ENCODE peak calls at places on chromosomes 12 and 14, in six cellular contexts. X is AG09319, K is tibial artery, F is adrenal gland, H is bronchial epithelial cell, M is WERI-Rb-1. T is an unnamed sample.

GRCh38 chr12:62044450-62044849 is 215.8 kb upstream of the USP15 start:
- DNase-seq in K (no peak), F (no peak), X (no peak), H (no peak), M (no peak), T (no peak)

GRCh38 chr12:121124402-121125109 is 8.1 kb upstream of the P2RX7 start:
- DNase-seq in H (peak), X (no peak), M (no peak), F (peak), K (no peak), T (peak)

GRCh38 chr12:11431486-11431885 is 36.1 kb upstream of the PRB2 start:
- DNase-seq in H (no peak), M (no peak), X (no peak), K (no peak), F (no peak), T (no peak)

GRCh38 chr12:32603858-32604257 is 75.2 kb upstream of the DNM1L start:
- DNase-seq in F (no peak), H (peak), M (no peak), X (peak), K (no peak), T (peak)

GRCh38 chr12:68259318-68259940 is 6.0 kb upstream of the IL22 start:
- DNase-seq in H (peak), K (no peak), M (no peak), X (no peak), F (no peak), T (peak)

GRCh38 chr12:92928431-92928961 is 599 bp downstream of the EEA1 start:
- DNase-seq in K (peak), F (peak), X (peak), M (peak), H (no peak), T (no peak)

GRCh38 chr12:109092484-109093021 is 719 bp downstream of the ALKBH2 start:
- DNase-seq in H (no peak), M (no peak), F (no peak), X (no peak), K (peak), T (no peak)

GRCh38 chr12:10716704-10717315 is 6.3 kb downstream of the YBX3 start:
- DNase-seq in M (peak), K (peak), H (peak), X (peak), F (peak), T (peak)

GRCh38 chr12:110966081-110966760 is 45.8 kb upstream of the MYL2 start:
- DNase-seq in K (no peak), M (peak), F (no peak), X (no peak), H (no peak), T (no peak)

GRCh38 chr12:93093243-93093642 is 164.1 kb upstream of the EEA1 start:
- DNase-seq in X (no peak), M (no peak), F (no peak), H (no peak), K (no peak), T (no peak)

GRCh38 chr14:95356245-95356850 is 36.6 kb upstream of the CLMN start:
- DNase-seq in K (no peak), H (no peak), F (no peak), X (no peak), M (no peak), T (no peak)

GRCh38 chr14:20415723-20416622 is 2.7 kb upstream of the TEP1 start:
- DNase-seq in K (no peak), H (peak), X (no peak), M (peak), F (no peak), T (peak)

GRCh38 chr14:35877276-35877675 is 51.1 kb downstream of the BRMS1L start:
- DNase-seq in M (no peak), F (no peak), H (peak), X (no peak), K (no peak), T (no peak)

GRCh38 chr12:94244165-94245133 is 96.1 kb downstream of the PLXNC1 start:
- DNase-seq in F (peak), H (no peak), X (no peak), M (no peak), K (no peak), T (no peak)

GRCh38 chr14:99447739-99448138 is 32.9 kb downstream of the SETD3 start:
- DNase-seq in H (no peak), M (no peak), K (no peak), X (no peak), F (no peak), T (no peak)

GRCh38 chr12:64186789-64187188 is 35.3 kb downstream of the KICS2 start:
- DNase-seq in H (peak), X (no peak), F (no peak), K (no peak), M (no peak), T (peak)

GRCh38 chr12:133120385-133121191 is 9.5 kb downstream of the ZNF891 start:
- DNase-seq in K (no peak), H (peak), F (no peak), X (no peak), M (no peak), T (no peak)

GRCh38 chr12:4153343-4153892 is 120.1 kb upstream of the CCND2 start:
- DNase-seq in M (peak), X (no peak), K (no peak), F (no peak), H (no peak), T (no peak)

GRCh38 chr12:95859344-95859816 is 628 bp downstream of the SNRPF start:
- DNase-seq in H (peak), K (no peak), M (no peak), X (no peak), F (no peak), T (no peak)

GRCh38 chr14:29166507-29166906 is 399.9 kb downstream of the FOXG1 start:
- DNase-seq in K (no peak), M (no peak), H (no peak), X (no peak), F (no peak), T (no peak)

GRCh38 chr14:31941487-31941886 is 135.6 kb upstream of the ARHGAP5 start:
- DNase-seq in H (no peak), X (no peak), K (no peak), M (no peak), F (no peak), T (no peak)

GRCh38 chr14:102140027-102140749 is 491 bp downstream of the WDR20 start:
- DNase-seq in K (no peak), X (no peak), M (peak), F (peak), H (peak), T (peak)

GRCh38 chr12:111781085-111781658 is 14.4 kb downstream of the ALDH2 start:
- DNase-seq in H (no peak), F (no peak), M (no peak), X (no peak), K (no peak), T (no peak)

GRCh38 chr14:95389471-95390011 is 69.8 kb upstream of the CLMN start:
- DNase-seq in X (no peak), M (no peak), K (peak), F (peak), H (no peak), T (no peak)

GRCh38 chr12:63400746-63401145 is 249.7 kb upstream of the AVPR1A start:
- DNase-seq in X (no peak), M (no peak), K (no peak), F (no peak), H (peak), T (no peak)

GRCh38 chr12:1093166-1093751 is 102.2 kb downstream of the ERC1 start:
- DNase-seq in M (peak), K (no peak), F (no peak), X (no peak), H (peak), T (peak)

GRCh38 chr14:51473808-51474207 is 177.9 kb upstream of the FRMD6 start:
- DNase-seq in K (no peak), F (no peak), M (no peak), H (peak), X (no peak), T (peak)

GRCh38 chr14:83416476-83416875 is 1882.8 kb upstream of the SEL1L start:
- DNase-seq in H (no peak), F (no peak), K (no peak), M (no peak), X (no peak), T (no peak)

GRCh38 chr14:45204241-45204640 is 48.8 kb downstream of the MIS18BP1 start:
- DNase-seq in H (no peak), X (no peak), M (no peak), K (no peak), F (no peak), T (no peak)

GRCh38 chr12:50637870-50638481 is 125.9 kb upstream of the ATF1 start:
- DNase-seq in F (no peak), M (no peak), H (peak), K (no peak), X (no peak), T (peak)

GRCh38 chr12:107415066-107415465 is 270.5 kb upstream of the PWP1 start:
- DNase-seq in H (peak), F (no peak), X (no peak), K (no peak), M (no peak), T (peak)

GRCh38 chr12:11661491-11662085 is 12.1 kb downstream of the ETV6 start:
- DNase-seq in F (no peak), M (no peak), H (peak), K (no peak), X (no peak), T (no peak)

GRCh38 chr12:100528044-100528443 is 45.4 kb upstream of the GAS2L3 start:
- DNase-seq in X (no peak), H (no peak), F (no peak), M (no peak), K (no peak), T (no peak)

GRCh38 chr14:55846852-55847471 is 267.0 kb downstream of the KTN1 start:
- DNase-seq in H (peak), M (no peak), F (peak), X (no peak), K (peak), T (peak)

GRCh38 chr14:67268456-67269115 is 27.4 kb downstream of the PALS1 start:
- DNase-seq in M (no peak), K (no peak), H (no peak), F (no peak), X (no peak), T (no peak)

GRCh38 chr14:67265131-67265530 is 23.9 kb downstream of the PALS1 start:
- DNase-seq in X (no peak), H (no peak), F (no peak), K (no peak), M (no peak), T (peak)

GRCh38 chr14:67270354-67270753 is 29.1 kb downstream of the PALS1 start:
- DNase-seq in H (no peak), F (no peak), X (no peak), K (no peak), M (no peak), T (no peak)

GRCh38 chr14:67269338-67270060 is 28.3 kb downstream of the PALS1 start:
- DNase-seq in F (no peak), X (peak), M (no peak), H (no peak), K (no peak), T (peak)

DNA sequence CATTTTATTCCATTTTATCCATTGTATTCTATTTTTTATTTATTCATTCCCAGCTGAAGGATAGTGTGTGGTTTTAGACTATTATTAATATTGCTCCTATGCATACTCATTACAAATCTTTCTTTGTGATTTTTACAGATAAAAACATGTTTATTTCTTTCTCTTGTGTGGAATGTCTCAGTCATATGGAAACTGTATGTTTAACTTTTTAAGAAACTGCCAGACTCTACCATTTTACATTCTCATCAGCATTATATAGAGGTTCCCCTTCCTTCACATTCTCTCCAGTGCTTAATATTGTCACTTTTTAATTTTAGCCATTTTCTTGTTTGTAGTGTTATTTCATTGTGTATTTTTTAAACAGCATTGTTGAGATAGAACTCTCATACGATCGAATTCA is 26.7 kb downstream of the PALS1 start:
- DNase-seq in F (no peak), H (no peak), K (no peak), M (no peak), X (no peak), T (no peak)
- TF ChIP-seq CTCF in F (no peak), H (no peak), K (no peak), M (no peak), X (no peak), T (no peak)

GRCh38 chr12:114674201-114675047 is 9.6 kb downstream of the TBX3 start:
- DNase-seq in X (no peak), M (no peak), H (no peak), F (peak), K (no peak), T (no peak)
- TF ChIP-seq CTCF in X (no peak), M (no peak), H (no peak), F (no peak), K (no peak), T (peak)

DNA sequence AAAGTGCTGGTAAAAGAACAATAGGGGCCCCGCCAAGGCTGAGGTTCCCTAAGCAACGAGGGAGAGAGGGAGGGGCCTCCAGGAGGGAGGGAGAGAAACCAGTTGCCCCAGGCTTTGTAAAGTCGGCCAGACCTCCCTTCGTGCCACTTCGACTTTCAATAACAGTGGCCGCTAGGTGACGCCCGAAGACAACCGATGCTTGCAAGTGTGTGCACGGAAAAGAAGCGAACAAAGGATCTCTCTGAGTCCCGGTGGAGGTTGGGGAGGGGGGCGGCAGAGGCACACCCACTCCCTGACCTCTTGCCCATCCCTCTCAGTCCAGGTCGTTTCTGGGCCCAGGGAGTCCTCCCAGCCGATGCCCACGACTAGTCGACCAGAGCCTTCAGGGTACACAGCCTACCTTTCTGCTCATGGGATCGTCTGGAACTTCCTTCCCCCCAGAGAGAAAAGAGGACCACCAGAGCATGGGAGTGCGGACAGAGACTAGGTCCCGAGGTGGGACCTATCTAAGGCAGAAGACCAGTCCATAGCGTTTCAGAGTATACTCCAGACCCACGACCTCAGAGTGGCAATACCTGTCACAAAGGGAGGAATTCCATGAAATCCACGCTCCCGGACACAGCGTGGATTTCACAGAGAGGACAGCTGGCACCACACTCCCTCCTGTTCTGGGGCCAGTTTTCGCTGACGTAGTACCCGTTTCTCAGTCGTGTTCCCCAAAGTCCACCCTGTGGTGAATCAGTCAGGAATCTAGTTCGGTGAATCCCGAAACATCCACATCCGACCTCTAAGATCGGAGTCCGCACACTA is 262.7 kb upstream of the ALG10B start:
- DNase-seq in M (peak), X (no peak), F (no peak), H (no peak), K (no peak), T (no peak)
- TF ChIP-seq CTCF in M (peak), X (no peak), F (no peak), H (peak), K (no peak), T (no peak)

DNA sequence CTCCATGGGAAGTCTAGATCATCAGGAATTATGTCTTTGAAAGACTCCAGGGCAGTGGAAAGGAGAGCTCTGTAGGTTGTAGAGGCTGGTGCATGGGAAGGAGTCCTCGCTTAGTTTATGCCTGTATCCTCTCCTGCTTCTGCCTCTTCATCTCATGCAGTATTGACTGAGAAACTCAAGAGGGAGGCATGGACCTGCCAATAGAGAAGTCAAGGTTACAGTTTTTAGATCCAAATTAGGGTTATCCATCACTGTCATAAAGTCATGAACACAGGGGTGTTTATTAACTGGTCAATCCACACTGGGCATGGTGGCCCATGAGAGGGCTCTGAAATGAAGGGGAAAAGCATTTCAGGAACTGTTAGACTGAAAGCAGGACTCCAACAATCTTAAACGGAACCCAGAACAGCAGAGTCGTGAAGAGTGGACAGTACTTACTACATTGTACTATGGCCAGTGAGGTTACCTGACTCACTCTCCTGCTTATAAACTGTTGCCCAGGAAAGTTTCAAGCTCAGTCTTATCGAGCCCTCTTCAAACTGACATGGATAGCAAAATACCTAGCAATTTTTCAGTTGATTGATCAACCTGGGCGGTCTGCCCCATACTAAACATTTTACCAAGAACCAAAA is 30.1 kb upstream of the DHRS7 start:
- DNase-seq in M (no peak), H (no peak), F (no peak), K (no peak), X (no peak), T (no peak)
- TF ChIP-seq CTCF in M (peak), H (no peak), F (no peak), K (no peak), X (no peak), T (no peak)

GRCh38 chr12:48899651-48900050 is 25.6 kb downstream of the FKBP11 start:
- DNase-seq in F (no peak), M (no peak), H (no peak), X (no peak), K (no peak), T (no peak)

GRCh38 chr12:48901278-48901677 is 24.0 kb downstream of the FKBP11 start:
- DNase-seq in K (no peak), F (no peak), M (no peak), X (no peak), H (peak), T (no peak)

GRCh38 chr12:48907243-48907642 is 18.0 kb downstream of the FKBP11 start:
- DNase-seq in M (no peak), X (no peak), H (no peak), K (no peak), F (no peak), T (no peak)

GRCh38 chr12:48903363-48903981 is 21.8 kb downstream of the FKBP11 start:
- DNase-seq in H (no peak), F (no peak), M (no peak), X (no peak), K (no peak), T (no peak)

DNA sequence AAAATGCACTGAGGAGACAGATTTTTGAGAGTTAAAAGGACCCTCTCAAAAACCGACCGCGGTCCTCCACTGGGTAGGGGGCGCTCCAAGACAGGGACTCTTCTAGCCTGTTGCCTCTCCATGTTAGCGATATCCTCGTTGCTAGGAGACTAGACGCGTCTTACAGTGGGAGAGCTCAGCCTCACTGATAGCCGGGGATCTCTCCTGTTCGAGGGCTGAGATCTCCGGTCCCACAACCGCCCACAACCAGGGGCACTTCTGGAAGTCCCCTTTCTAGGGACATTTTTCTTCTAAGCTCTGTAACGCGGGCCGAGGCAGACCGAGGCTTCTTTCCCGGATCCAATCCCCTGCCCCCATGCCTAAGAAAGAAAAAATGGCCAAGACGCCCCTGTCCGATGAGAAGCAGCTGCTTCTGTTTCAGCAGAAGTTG is 21.3 kb downstream of the FKBP11 start:
- DNase-seq in H (peak), F (peak), M (peak), X (peak), K (peak), T (peak)
- TF ChIP-seq CTCF in H (peak), F (peak), M (peak), X (peak), K (peak), T (peak)

DNA sequence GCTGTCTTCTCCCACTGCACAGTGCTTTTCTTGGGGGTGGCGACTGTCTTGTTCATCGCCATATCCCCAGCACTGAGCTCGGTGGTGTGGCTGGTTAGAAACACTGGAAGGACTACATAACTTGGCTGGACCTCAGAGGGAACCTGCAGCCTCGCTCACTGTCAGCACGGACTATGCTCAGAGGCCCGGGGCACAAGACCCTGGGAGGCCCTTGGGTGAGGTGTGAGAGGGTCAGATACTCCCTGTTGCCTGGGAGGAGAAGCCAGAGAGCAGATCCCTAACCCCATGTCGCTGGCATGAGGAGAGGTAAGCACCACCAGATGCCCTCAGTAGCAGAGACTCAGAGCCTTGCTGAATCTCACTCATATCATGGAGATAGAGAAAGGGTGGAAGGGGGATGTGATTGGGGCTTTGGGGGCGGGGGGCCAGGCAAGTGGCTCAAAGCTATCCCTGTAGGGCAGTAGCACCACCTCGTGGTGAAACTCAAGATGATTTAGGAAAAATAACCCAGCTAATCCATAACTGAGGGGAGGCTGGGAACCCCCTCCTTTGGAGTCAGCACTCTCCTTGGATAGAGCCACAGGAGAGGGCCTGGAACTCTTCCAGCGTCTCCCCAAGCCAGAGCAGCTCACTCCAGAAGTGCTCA is 18.7 kb upstream of the HDAC7 start:
- DNase-seq in X (no peak), K (peak), M (peak), F (peak), H (no peak), T (peak)
- TF ChIP-seq CTCF in X (peak), K (peak), M (peak), F (peak), H (peak), T (peak)

T was measured in HFFc6.